ENCODE peak calls at places on chromosomes 6 and 20, in eight cellular contexts. One of them, this sample, is unnamed.

GRCh38 chr6:148076046-148076445 is 266.6 kb upstream of the SASH1 start:
- DNase-seq in esophagus muscularis mucosa: no peak
- DNase-seq in B cell: no peak
- DNase-seq in fibroblast of pulmonary artery: no peak
- DNase-seq in glutamatergic neuron: no peak
- DNase-seq in fibroblast of lung: no peak
- DNase-seq in Calu3: no peak
- DNase-seq in transverse colon: no peak
- DNase-seq in this sample: no peak

GRCh38 chr6:75065524-75065923 is 140.3 kb downstream of the COL12A1 start:
- DNase-seq in esophagus muscularis mucosa: no peak
- DNase-seq in B cell: no peak
- DNase-seq in fibroblast of pulmonary artery: peak; percentile 58
- DNase-seq in glutamatergic neuron: no peak
- DNase-seq in fibroblast of lung: peak; percentile 46
- DNase-seq in Calu3: no peak
- DNase-seq in transverse colon: no peak
- DNase-seq in this sample: no peak

GRCh38 chr6:123953920-123954319 is 150.3 kb downstream of the NKAIN2 start:
- DNase-seq in esophagus muscularis mucosa: no peak
- DNase-seq in B cell: no peak
- DNase-seq in fibroblast of pulmonary artery: no peak
- DNase-seq in glutamatergic neuron: no peak
- DNase-seq in fibroblast of lung: no peak
- DNase-seq in Calu3: no peak
- DNase-seq in transverse colon: no peak
- DNase-seq in this sample: peak; percentile 58

GRCh38 chr6:170222498-170223471 is 68.1 kb downstream of the DLL1 start:
- DNase-seq in esophagus muscularis mucosa: no peak
- DNase-seq in B cell: no peak
- DNase-seq in fibroblast of pulmonary artery: no peak
- DNase-seq in glutamatergic neuron: peak; percentile 25
- DNase-seq in fibroblast of lung: peak; percentile 65
- DNase-seq in Calu3: peak; percentile 16
- DNase-seq in transverse colon: no peak
- DNase-seq in this sample: peak; percentile 38

GRCh38 chr6:111423960-111424846 is 58.8 kb downstream of the REV3L start:
- DNase-seq in esophagus muscularis mucosa: no peak
- DNase-seq in B cell: no peak
- DNase-seq in fibroblast of pulmonary artery: peak; percentile 53
- DNase-seq in glutamatergic neuron: no peak
- DNase-seq in fibroblast of lung: peak; percentile 62
- DNase-seq in Calu3: peak; percentile 14
- DNase-seq in transverse colon: peak; percentile 73
- DNase-seq in this sample: peak; percentile 26

GRCh38 chr6:446418-447366 is 55.1 kb downstream of the IRF4 start:
- DNase-seq in esophagus muscularis mucosa: no peak
- DNase-seq in B cell: no peak
- DNase-seq in fibroblast of pulmonary artery: no peak
- DNase-seq in glutamatergic neuron: no peak
- DNase-seq in fibroblast of lung: no peak
- DNase-seq in Calu3: no peak
- DNase-seq in transverse colon: peak; percentile 35
- DNase-seq in this sample: no peak

GRCh38 chr6:41744236-41744787 is 2.9 kb downstream of the PGC start:
- DNase-seq in esophagus muscularis mucosa: no peak
- DNase-seq in B cell: no peak
- DNase-seq in fibroblast of pulmonary artery: no peak
- DNase-seq in glutamatergic neuron: no peak
- DNase-seq in fibroblast of lung: no peak
- DNase-seq in Calu3: no peak
- DNase-seq in transverse colon: no peak
- DNase-seq in this sample: no peak

GRCh38 chr20:1469925-1470571 is 3.4 kb upstream of the NSFL1C start:
- DNase-seq in esophagus muscularis mucosa: peak; percentile 26
- DNase-seq in B cell: no peak
- DNase-seq in fibroblast of pulmonary artery: peak; percentile 99
- DNase-seq in glutamatergic neuron: peak; percentile 87
- DNase-seq in fibroblast of lung: peak; percentile 99
- DNase-seq in Calu3: peak; percentile 92
- DNase-seq in transverse colon: peak; percentile 87
- DNase-seq in this sample: peak; percentile 99

GRCh38 chr20:49669601-49670189 is 44.0 kb downstream of the B4GALT5 start:
- DNase-seq in esophagus muscularis mucosa: no peak
- DNase-seq in B cell: no peak
- DNase-seq in fibroblast of pulmonary artery: no peak
- DNase-seq in glutamatergic neuron: no peak
- DNase-seq in fibroblast of lung: no peak
- DNase-seq in Calu3: no peak
- DNase-seq in transverse colon: no peak
- DNase-seq in this sample: no peak

GRCh38 chr6:7332090-7332745 is 19.2 kb upstream of the SSR1 start:
- DNase-seq in esophagus muscularis mucosa: no peak
- DNase-seq in B cell: no peak
- DNase-seq in fibroblast of pulmonary artery: no peak
- DNase-seq in glutamatergic neuron: no peak
- DNase-seq in fibroblast of lung: no peak
- DNase-seq in Calu3: no peak
- DNase-seq in transverse colon: no peak
- DNase-seq in this sample: peak; percentile 51

GRCh38 chr6:6008648-6009421 is 2.1 kb upstream of the NRN1 start:
- DNase-seq in esophagus muscularis mucosa: no peak
- DNase-seq in B cell: peak; percentile 76
- DNase-seq in fibroblast of pulmonary artery: no peak
- DNase-seq in glutamatergic neuron: peak; percentile 91
- DNase-seq in fibroblast of lung: no peak
- DNase-seq in Calu3: peak; percentile 83
- DNase-seq in transverse colon: peak; percentile 66
- DNase-seq in this sample: peak; percentile 26

GRCh38 chr20:19288636-19289035 is 76.2 kb downstream of the SLC24A3 start:
- DNase-seq in esophagus muscularis mucosa: no peak
- DNase-seq in B cell: no peak
- DNase-seq in fibroblast of pulmonary artery: no peak
- DNase-seq in glutamatergic neuron: no peak
- DNase-seq in fibroblast of lung: no peak
- DNase-seq in Calu3: no peak
- DNase-seq in transverse colon: no peak
- DNase-seq in this sample: no peak

GRCh38 chr6:33624856-33625255 is 3.7 kb downstream of the ITPR3 start:
- DNase-seq in esophagus muscularis mucosa: no peak
- DNase-seq in B cell: no peak
- DNase-seq in fibroblast of pulmonary artery: no peak
- DNase-seq in glutamatergic neuron: no peak
- DNase-seq in fibroblast of lung: no peak
- DNase-seq in Calu3: no peak
- DNase-seq in transverse colon: no peak
- DNase-seq in this sample: no peak

GRCh38 chr20:47503685-47504084 is 2.0 kb downstream of the NCOA3 start:
- DNase-seq in esophagus muscularis mucosa: no peak
- DNase-seq in B cell: no peak
- DNase-seq in fibroblast of pulmonary artery: no peak
- DNase-seq in glutamatergic neuron: no peak
- DNase-seq in fibroblast of lung: no peak
- DNase-seq in Calu3: no peak
- DNase-seq in transverse colon: no peak
- DNase-seq in this sample: no peak

GRCh38 chr20:21808863-21809664 is 103.6 kb downstream of the PAX1 start:
- DNase-seq in esophagus muscularis mucosa: no peak
- DNase-seq in B cell: peak; percentile 21
- DNase-seq in fibroblast of pulmonary artery: no peak
- DNase-seq in glutamatergic neuron: peak; percentile 84
- DNase-seq in fibroblast of lung: no peak
- DNase-seq in Calu3: no peak
- DNase-seq in transverse colon: peak; percentile 36
- DNase-seq in this sample: no peak

GRCh38 chr6:46719099-46719498 is 16.1 kb downstream of the PLA2G7 start:
- DNase-seq in esophagus muscularis mucosa: no peak
- DNase-seq in B cell: no peak
- DNase-seq in fibroblast of pulmonary artery: peak; percentile 21
- DNase-seq in glutamatergic neuron: no peak
- DNase-seq in fibroblast of lung: peak; percentile 89
- DNase-seq in Calu3: peak; percentile 63
- DNase-seq in transverse colon: no peak
- DNase-seq in this sample: peak; percentile 89

GRCh38 chr20:56202493-56203077 is 45.9 kb upstream of the MC3R start:
- DNase-seq in esophagus muscularis mucosa: no peak
- DNase-seq in B cell: no peak
- DNase-seq in fibroblast of pulmonary artery: peak; percentile 10
- DNase-seq in glutamatergic neuron: no peak
- DNase-seq in fibroblast of lung: no peak
- DNase-seq in Calu3: peak; percentile 13
- DNase-seq in transverse colon: no peak
- DNase-seq in this sample: peak; percentile 63

GRCh38 chr20:4563534-4563933 is 158.2 kb upstream of the PRND start:
- DNase-seq in esophagus muscularis mucosa: peak; percentile 50
- DNase-seq in B cell: no peak
- DNase-seq in fibroblast of pulmonary artery: peak; percentile 82
- DNase-seq in glutamatergic neuron: no peak
- DNase-seq in fibroblast of lung: peak; percentile 76
- DNase-seq in Calu3: peak; percentile 6
- DNase-seq in transverse colon: no peak
- DNase-seq in this sample: peak; percentile 73
- TF ChIP-seq CTCF in esophagus muscularis mucosa: no peak
- TF ChIP-seq CTCF in B cell: no peak
- TF ChIP-seq CTCF in fibroblast of pulmonary artery: peak; percentile 43
- TF ChIP-seq CTCF in glutamatergic neuron: no peak
- TF ChIP-seq CTCF in fibroblast of lung: no peak
- TF ChIP-seq CTCF in Calu3: no peak
- TF ChIP-seq CTCF in transverse colon: no peak
- TF ChIP-seq CTCF in this sample: peak; percentile 27

GRCh38 chr20:36399147-36399968 is 93.2 kb downstream of the DLGAP4 start:
- DNase-seq in esophagus muscularis mucosa: no peak
- DNase-seq in B cell: no peak
- DNase-seq in fibroblast of pulmonary artery: peak; percentile 41
- DNase-seq in glutamatergic neuron: peak; percentile 81
- DNase-seq in fibroblast of lung: peak; percentile 6
- DNase-seq in Calu3: peak; percentile 77
- DNase-seq in transverse colon: peak; percentile 38
- DNase-seq in this sample: peak; percentile 56
- TF ChIP-seq CTCF in esophagus muscularis mucosa: no peak
- TF ChIP-seq CTCF in B cell: peak; percentile 35
- TF ChIP-seq CTCF in fibroblast of pulmonary artery: peak; percentile 44
- TF ChIP-seq CTCF in glutamatergic neuron: peak; percentile 44
- TF ChIP-seq CTCF in fibroblast of lung: peak; percentile 25
- TF ChIP-seq CTCF in Calu3: peak; percentile 36
- TF ChIP-seq CTCF in transverse colon: peak; percentile 11
- TF ChIP-seq CTCF in this sample: no peak

GRCh38 chr6:3456395-3456767 is 469 bp downstream of the SLC22A23 start:
- DNase-seq in esophagus muscularis mucosa: no peak
- DNase-seq in B cell: peak; percentile 81
- DNase-seq in fibroblast of pulmonary artery: no peak
- DNase-seq in glutamatergic neuron: no peak
- DNase-seq in fibroblast of lung: no peak
- DNase-seq in Calu3: no peak
- DNase-seq in transverse colon: no peak
- DNase-seq in this sample: no peak

GRCh38 chr6:3455490-3456394 is 1.1 kb downstream of the SLC22A23 start:
- DNase-seq in esophagus muscularis mucosa: no peak
- DNase-seq in B cell: peak; percentile 51
- DNase-seq in fibroblast of pulmonary artery: no peak
- DNase-seq in glutamatergic neuron: peak; percentile 68
- DNase-seq in fibroblast of lung: no peak
- DNase-seq in Calu3: peak; percentile 12
- DNase-seq in transverse colon: peak; percentile 51
- DNase-seq in this sample: no peak

GRCh38 chr6:3458706-3459421 is 2.0 kb upstream of the SLC22A23 start:
- DNase-seq in esophagus muscularis mucosa: no peak
- DNase-seq in B cell: no peak
- DNase-seq in fibroblast of pulmonary artery: no peak
- DNase-seq in glutamatergic neuron: no peak
- DNase-seq in fibroblast of lung: no peak
- DNase-seq in Calu3: no peak
- DNase-seq in transverse colon: no peak
- DNase-seq in this sample: no peak

GRCh38 chr6:3457710-3458605 is 1.1 kb upstream of the SLC22A23 start:
- DNase-seq in esophagus muscularis mucosa: no peak
- DNase-seq in B cell: no peak
- DNase-seq in fibroblast of pulmonary artery: no peak
- DNase-seq in glutamatergic neuron: peak; percentile 45
- DNase-seq in fibroblast of lung: peak; percentile 41
- DNase-seq in Calu3: no peak
- DNase-seq in transverse colon: peak; percentile 71
- DNase-seq in this sample: peak; percentile 72

DNA sequence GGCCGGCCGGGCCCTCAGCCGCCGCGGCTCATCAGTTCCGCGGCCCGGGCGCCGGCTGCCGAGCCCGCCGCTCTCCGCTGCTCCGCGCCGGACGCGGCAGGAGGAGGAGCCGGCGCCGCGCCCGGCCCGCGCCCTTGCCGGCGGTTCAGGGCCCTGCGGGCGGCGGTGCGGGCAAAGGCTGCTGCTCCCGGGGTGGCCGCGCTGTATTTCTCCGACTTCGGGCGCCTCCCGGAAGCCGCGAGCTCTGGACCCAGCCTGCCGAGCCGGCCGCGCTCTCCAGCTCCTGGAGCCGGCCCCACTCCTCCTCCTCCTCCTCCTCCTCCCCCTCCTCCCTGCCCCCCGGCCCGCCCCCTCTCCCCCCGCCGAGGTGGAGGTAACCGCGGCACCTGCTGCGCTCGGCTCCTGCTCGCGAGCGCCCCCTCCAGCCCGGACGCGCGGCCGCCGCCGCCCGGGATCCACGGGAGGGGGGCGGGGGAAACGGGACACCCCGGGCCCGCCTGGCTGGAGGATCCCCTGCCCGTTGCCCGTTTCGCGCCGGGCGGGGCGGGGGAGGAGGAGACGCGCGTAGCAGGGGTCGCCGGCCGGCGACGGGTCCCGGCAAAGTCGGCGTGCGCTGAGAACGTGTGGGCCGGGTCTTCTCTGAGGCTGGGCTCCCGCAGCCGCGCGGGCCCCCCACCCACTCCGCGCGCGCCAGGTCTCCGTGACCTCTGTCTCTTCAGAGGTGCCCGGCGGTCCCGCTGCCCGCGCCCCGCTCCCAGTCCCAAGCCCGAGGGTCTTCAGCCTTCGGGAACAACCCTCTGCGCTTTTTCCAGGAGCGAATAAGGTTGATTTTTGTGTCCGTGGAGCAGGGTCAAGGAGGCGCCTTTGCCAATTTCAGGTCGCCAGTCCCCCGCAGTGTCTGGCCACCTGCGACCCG is at the start of gene SLC22A23:
- DNase-seq in esophagus muscularis mucosa: no peak
- DNase-seq in B cell: peak; percentile 98
- DNase-seq in fibroblast of pulmonary artery: no peak
- DNase-seq in glutamatergic neuron: peak; percentile 81
- DNase-seq in fibroblast of lung: peak; percentile 43
- DNase-seq in Calu3: peak; percentile 73
- DNase-seq in transverse colon: peak; percentile 85
- DNase-seq in this sample: peak; percentile 69
- TF ChIP-seq CTCF in esophagus muscularis mucosa: peak; percentile 63
- TF ChIP-seq CTCF in B cell: peak; percentile 75
- TF ChIP-seq CTCF in fibroblast of pulmonary artery: peak; percentile 3
- TF ChIP-seq CTCF in glutamatergic neuron: peak; percentile 94
- TF ChIP-seq CTCF in fibroblast of lung: peak; percentile 39
- TF ChIP-seq CTCF in Calu3: peak; percentile 75
- TF ChIP-seq CTCF in transverse colon: peak; percentile 66
- TF ChIP-seq CTCF in this sample: peak; percentile 79

DNA sequence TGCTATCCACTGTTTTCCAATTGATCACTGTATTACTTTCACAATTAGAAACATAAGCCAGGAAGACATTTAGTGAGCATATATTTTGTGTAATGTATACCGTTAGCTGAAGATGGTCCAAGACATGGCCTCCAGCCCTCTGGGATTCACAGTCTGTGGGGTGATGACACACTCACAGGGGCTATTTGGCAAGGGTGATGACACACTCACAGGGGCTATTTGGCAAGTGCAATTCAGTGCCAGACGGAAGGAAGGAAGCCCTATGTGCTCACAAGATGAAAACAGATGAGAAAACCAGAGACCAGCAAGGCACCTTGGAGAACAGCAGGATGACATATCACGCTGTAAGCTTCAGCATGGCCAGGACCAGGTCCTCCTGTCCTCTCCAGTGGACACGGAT is 183.7 kb downstream of the MBOAT1 start:
- DNase-seq in esophagus muscularis mucosa: no peak
- DNase-seq in B cell: no peak
- DNase-seq in fibroblast of pulmonary artery: no peak
- DNase-seq in glutamatergic neuron: no peak
- DNase-seq in fibroblast of lung: no peak
- DNase-seq in Calu3: no peak
- DNase-seq in transverse colon: no peak
- DNase-seq in this sample: peak; percentile 19
- TF ChIP-seq CTCF in esophagus muscularis mucosa: no peak
- TF ChIP-seq CTCF in B cell: no peak
- TF ChIP-seq CTCF in fibroblast of pulmonary artery: no peak
- TF ChIP-seq CTCF in glutamatergic neuron: no peak
- TF ChIP-seq CTCF in fibroblast of lung: no peak
- TF ChIP-seq CTCF in Calu3: no peak
- TF ChIP-seq CTCF in transverse colon: no peak
- TF ChIP-seq CTCF in this sample: no peak